ENCODE peak calls at places on chromosomes 5 and 9, in seven cellular contexts. M, D, L, S, Z, I and V are unnamed samples.

GRCh38 chr9:127437497-127438264 is 13.5 kb downstream of the ZNF79 start:
- DNase-seq in M (no peak), D (peak; percentile 61), L (no peak), S (peak; percentile 39), Z (no peak), I (no peak), V (no peak)

GRCh38 chr5:77743181-77743580 is 33.0 kb downstream of the TBCA start:
- DNase-seq in M (no peak), D (no peak), L (no peak), S (no peak), Z (no peak), I (no peak), V (no peak)

GRCh38 chr9:123960965-123961364 is 31.0 kb upstream of the DENND1A start:
- DNase-seq in M (no peak), D (no peak), L (no peak), S (no peak), Z (no peak), I (no peak), V (no peak)

GRCh38 chr5:137214446-137215189 is 284.5 kb downstream of the SPOCK1 start:
- DNase-seq in M (no peak), D (no peak), L (no peak), S (no peak), Z (no peak), I (no peak), V (no peak)

GRCh38 chr5:68543212-68543611 is 327.7 kb downstream of the PIK3R1 start:
- DNase-seq in M (no peak), D (no peak), L (no peak), S (no peak), Z (no peak), I (no peak), V (no peak)

GRCh38 chr9:103471241-103471640 is 476.1 kb downstream of the CYLC2 start:
- DNase-seq in M (no peak), D (no peak), L (no peak), S (no peak), Z (no peak), I (no peak), V (no peak)

GRCh38 chr9:120490888-120491595 is 88.9 kb downstream of the CDK5RAP2 start:
- DNase-seq in M (no peak), D (no peak), L (peak; percentile 61), S (no peak), Z (no peak), I (no peak), V (no peak)

GRCh38 chr9:113181165-113181564 is 30.4 kb downstream of the SLC31A2 start:
- DNase-seq in M (no peak), D (no peak), L (no peak), S (no peak), Z (no peak), I (no peak), V (no peak)

GRCh38 chr9:131809941-131810344 is 70.1 kb upstream of the RAPGEF1 start:
- DNase-seq in M (no peak), D (no peak), L (no peak), S (no peak), Z (no peak), I (no peak), V (no peak)

GRCh38 chr9:27154923-27155322 is 45.9 kb downstream of the TEK start:
- DNase-seq in M (no peak), D (no peak), L (peak; percentile 47), S (no peak), Z (no peak), I (no peak), V (no peak)

GRCh38 chr9:15889555-15889954 is 336.7 kb downstream of the CCDC171 start:
- DNase-seq in M (no peak), D (no peak), L (no peak), S (no peak), Z (no peak), I (no peak), V (no peak)

GRCh38 chr9:3263698-3264097 is 262.1 kb downstream of the RFX3 start:
- DNase-seq in M (no peak), D (no peak), L (no peak), S (no peak), Z (no peak), I (no peak), V (no peak)

GRCh38 chr5:38803246-38803645 is 42.6 kb upstream of the OSMR start:
- DNase-seq in M (no peak), D (no peak), L (no peak), S (no peak), Z (no peak), I (no peak), V (no peak)

GRCh38 chr9:136975624-136976023 is 1.7 kb upstream of the PTGDS start:
- DNase-seq in M (peak; percentile 7), D (no peak), L (peak; percentile 52), S (peak; percentile 23), Z (peak; percentile 86), I (no peak), V (no peak)

GRCh38 chr5:78518365-78519197 is 130.0 kb downstream of the LHFPL2 start:
- DNase-seq in M (no peak), D (no peak), L (peak; percentile 72), S (no peak), Z (no peak), I (no peak), V (no peak)